ENCODE peak calls at places on chromosome 20, in four cellular contexts. X, J, E and I are unnamed samples.

GRCh38 chr20:52039746-52040145 is 151.8 kb downstream of the ZFP64 start:
- DNase-seq in X (no peak), J (no peak), E (no peak), I (no peak)

GRCh38 chr20:19975901-19976300 is 41.3 kb upstream of the NAA20 start:
- DNase-seq in J (no peak), E (no peak), X (no peak), I (no peak)

GRCh38 chr20:33465536-33466302 is 22.2 kb upstream of the SNTA1 start:
- DNase-seq in X (no peak), J (no peak), E (no peak), I (no peak)

GRCh38 chr20:10521068-10521834 is 86.1 kb downstream of the SLX4IP start:
- DNase-seq in E (peak; percentile 89), X (no peak), J (no peak), I (peak; percentile 17)

GRCh38 chr20:13102689-13103088 is 93.9 kb downstream of the SPTLC3 start:
- DNase-seq in X (no peak), E (no peak), J (no peak), I (no peak)

GRCh38 chr20:39109933-39110818 is 148.0 kb downstream of the DHX35 start:
- DNase-seq in E (no peak), J (peak; percentile 77), X (peak; percentile 69), I (no peak)

GRCh38 chr20:47276251-47276650 is 80.2 kb downstream of the ZMYND8 start:
- DNase-seq in X (no peak), J (no peak), E (no peak), I (no peak)

GRCh38 chr20:54633903-54634302 is 158.5 kb downstream of the DOK5 start:
- DNase-seq in J (no peak), X (no peak), E (no peak), I (no peak)

GRCh38 chr20:53395188-53395923 is 198.3 kb downstream of the ZNF217 start:
- DNase-seq in E (no peak), J (no peak), X (no peak), I (no peak)

GRCh38 chr20:50122763-50123162 is 9.8 kb upstream of the UBE2V1 start:
- DNase-seq in E (no peak), J (no peak), X (no peak), I (no peak)

GRCh38 chr20:44319880-44320422 is 8.9 kb upstream of the FITM2 start:
- DNase-seq in J (no peak), X (no peak), E (no peak), I (no peak)

GRCh38 chr20:14337400-14338171 is at the start of gene FLRT3:
- DNase-seq in E (peak; percentile 96), X (peak; percentile 98), J (peak; percentile 88), I (peak; percentile 91)

GRCh38 chr20:45588800-45589199 is 9.7 kb upstream of the WFDC8 start:
- DNase-seq in X (peak; percentile 76), E (no peak), J (no peak), I (no peak)

GRCh38 chr20:61736001-61736635 is 329.6 kb downstream of the TAF4 start:
- DNase-seq in J (no peak), E (no peak), X (no peak), I (no peak)

GRCh38 chr20:53319716-53320115 is 273.9 kb downstream of the ZNF217 start:
- DNase-seq in X (no peak), J (no peak), E (no peak), I (no peak)

GRCh38 chr20:52748235-52748950 is 223.8 kb upstream of the TSHZ2 start:
- DNase-seq in J (no peak), X (no peak), E (no peak), I (no peak)

GRCh38 chr20:52497731-52498130 is 306.2 kb upstream of the ZFP64 start:
- DNase-seq in X (no peak), J (no peak), E (peak; percentile 66), I (no peak)

GRCh38 chr20:45306431-45306982 is at the start of gene RBPJL:
- DNase-seq in X (peak; percentile 35), J (peak; percentile 71), E (no peak), I (no peak)

GRCh38 chr20:52031574-52032303 is 159.8 kb downstream of the ZFP64 start:
- DNase-seq in X (peak; percentile 16), J (no peak), E (peak; percentile 88), I (no peak)

GRCh38 chr20:44911264-44911921 is 1.5 kb downstream of the PABPC1L start:
- DNase-seq in E (peak; percentile 28), J (peak; percentile 91), X (peak; percentile 94), I (peak; percentile 70)

GRCh38 chr20:44402391-44403193 is 47.1 kb downstream of the HNF4A start:
- DNase-seq in X (no peak), J (no peak), E (no peak), I (no peak)

GRCh38 chr20:23340524-23340923 is 10.1 kb upstream of the NXT1 start:
- DNase-seq in X (peak; percentile 84), J (peak; percentile 76), E (peak; percentile 69), I (no peak)

GRCh38 chr20:55354700-55355099 is 650.6 kb downstream of the CBLN4 start:
- DNase-seq in E (no peak), X (peak; percentile 28), J (no peak), I (no peak)

DNA sequence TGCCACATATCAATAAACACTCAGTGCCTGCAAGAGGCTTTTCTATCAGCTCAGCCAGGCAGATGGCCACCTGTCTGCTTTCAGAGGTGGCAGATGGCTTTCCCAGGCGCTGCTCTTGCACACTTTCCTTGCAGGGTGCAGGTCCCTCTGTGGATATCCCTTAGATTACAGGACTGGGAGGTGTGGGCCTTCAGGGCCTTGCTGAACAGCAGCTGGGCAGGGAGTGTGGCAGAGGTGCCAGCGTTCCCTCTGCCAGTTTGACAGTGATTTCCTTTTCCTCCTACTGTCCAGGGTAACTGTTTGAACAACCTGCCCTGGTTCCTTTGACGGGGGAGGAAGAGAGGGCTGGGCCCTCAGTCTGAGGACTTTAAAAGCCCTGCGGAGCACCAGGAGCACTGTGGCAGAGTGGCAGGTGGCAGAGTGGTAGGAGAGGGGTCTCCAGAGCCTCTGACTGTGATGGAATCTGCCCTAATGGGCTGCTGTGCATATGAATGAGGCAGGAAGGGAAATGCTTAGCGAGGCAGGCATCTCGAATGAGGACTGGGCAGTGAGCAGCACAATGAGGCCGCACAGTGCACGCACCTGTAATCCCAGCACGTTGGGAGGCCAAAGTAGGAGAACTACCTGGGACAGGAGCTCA is 34.2 kb downstream of the ABHD12 start:
- DNase-seq in J (peak; percentile 86), X (no peak), E (no peak), I (no peak)
- H2BK15ac ChIP-seq in J (no peak overlapping the region), X (no peak overlapping the region), E (no peak overlapping the region), I (no peak overlapping the region)

GRCh38 chr20:57444394-57445048 is 53.3 kb downstream of the RBM38 start:
- DNase-seq in X (no peak), J (no peak), E (no peak), I (no peak)
- H3K79me1 ChIP-seq in X (no peaks in the 10 kb centered on the region), J (no peaks in the 10 kb centered on the region), E (no peaks in the 10 kb centered on the region), I (no peaks in the 10 kb centered on the region)

GRCh38 chr20:4063631-4064030 is 48.3 kb upstream of the RNF24 start:
- DNase-seq in J (no peak), X (peak; percentile 67), E (peak; percentile 41), I (no peak)
- H3K18ac ChIP-seq in J (no peak overlapping the region), X (no peak overlapping the region), E (peak overlapping the region; percentile 44), I (no peak overlapping the region)

DNA sequence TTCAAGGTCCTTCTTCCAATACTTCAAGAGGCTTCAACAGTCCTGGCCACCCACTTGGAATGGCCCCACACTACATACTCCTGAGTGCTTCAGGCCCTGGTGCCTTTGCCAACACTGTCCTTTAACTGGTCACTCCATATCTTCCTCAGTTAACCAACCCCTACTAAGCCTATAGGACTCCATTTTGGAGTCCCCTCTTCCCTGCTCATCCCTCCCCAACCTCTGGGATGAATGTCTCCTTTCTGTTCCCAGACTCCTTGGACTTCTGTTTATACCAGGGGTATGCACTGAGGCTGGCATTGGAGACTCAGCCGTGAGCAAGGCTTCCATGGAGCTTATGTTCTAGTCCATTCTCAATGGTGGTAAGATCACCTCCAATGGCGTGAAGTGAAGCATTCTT is 33.6 kb downstream of the COX4I2 start:
- DNase-seq in X (no peak), E (no peak), J (no peak), I (no peak)
- H2BK15ac ChIP-seq in X (no peak overlapping the region), E (no peak overlapping the region), J (no peak overlapping the region), I (no peak overlapping the region)

GRCh38 chr20:57683876-57684275 is 25.9 kb downstream of the PMEPA1 start:
- DNase-seq in J (no peak), X (no peak), E (no peak), I (no peak)
- H3K79me1 ChIP-seq in J (no peaks in the 10 kb centered on the region), X (peaks cover 39% of the 10 kb centered on the region), E (peaks cover 8% of the 10 kb centered on the region), I (no peaks in the 10 kb centered on the region)

GRCh38 chr20:63850689-63851547 is 10.4 kb upstream of the ABHD16B start:
- DNase-seq in J (no peak), X (no peak), E (no peak), I (no peak)
- H3K18ac ChIP-seq in J (no peak overlapping the region), X (no peak overlapping the region), E (no peak overlapping the region), I (peak overlapping the region; percentile 48)